ENCODE peak calls at places on chromosomes 2 and 18, in six cellular contexts. R is activated CD4-positive, alpha-beta memory T cell treated with anti-CD3 and anti-CD28 coated beads, Interleukin-2, amount 10 ng/mL, durations not matched to agents 7 days and 5 days; Y is GM10248; D is transverse colon; Q is effector CD8-positive, alpha-beta T cell; T is NCI-H524. U is an unnamed sample.

GRCh38 chr18:67217551-67218166 is 298.9 kb downstream of the DSEL start:
- DNase-seq in R (peak; percentile 59), Y (peak; percentile 31), D (peak; percentile 29), Q (peak; percentile 24), T (peak; percentile 60), U (peak; percentile 77)

GRCh38 chr18:3368193-3368592 is 81.8 kb upstream of the TGIF1 start:
- DNase-seq in R (no peak), Y (no peak), D (no peak), Q (no peak), T (no peak), U (peak; percentile 54)

GRCh38 chr2:29249666-29250253 is 134.5 kb downstream of the CLIP4 start:
- DNase-seq in R (no peak), Y (no peak), D (no peak), Q (no peak), T (no peak), U (no peak)

GRCh38 chr18:55041366-55041765 is 82.1 kb upstream of the CCDC68 start:
- DNase-seq in R (no peak), Y (no peak), D (no peak), Q (no peak), T (no peak), U (no peak)

GRCh38 chr18:58315739-58316215 is 271.8 kb downstream of the NEDD4L start:
- DNase-seq in R (no peak), Y (no peak), D (peak; percentile 61), Q (no peak), T (no peak), U (peak; percentile 42)

GRCh38 chr2:85309699-85310321 is 18.0 kb downstream of the TGOLN2 start:
- DNase-seq in R (no peak), Y (no peak), D (no peak), Q (no peak), T (peak; percentile 38), U (no peak)

GRCh38 chr18:61606068-61606660 is 272.9 kb downstream of the CDH20 start:
- DNase-seq in R (no peak), Y (no peak), D (no peak), Q (no peak), T (peak; percentile 91), U (peak; percentile 41)

GRCh38 chr2:180907731-180908130 is 72.7 kb upstream of the UBE2E3 start:
- DNase-seq in R (no peak), Y (no peak), D (no peak), Q (no peak), T (no peak), U (peak; percentile 46)

GRCh38 chr2:30914456-30914855 is 107.2 kb upstream of the CAPN13 start:
- DNase-seq in R (no peak), Y (no peak), D (no peak), Q (no peak), T (no peak), U (peak; percentile 13)

GRCh38 chr2:17303496-17303895 is 214.7 kb downstream of the RAD51AP2 start:
- DNase-seq in R (no peak), Y (no peak), D (no peak), Q (no peak), T (no peak), U (peak; percentile 64)

GRCh38 chr2:234881413-234882241 is 70.2 kb upstream of the SH3BP4 start:
- DNase-seq in R (peak; percentile 54), Y (peak; percentile 27), D (peak; percentile 90), Q (peak; percentile 3), T (peak; percentile 84), U (peak; percentile 92)

U was measured in epithelial cell of esophagus.